ENCODE peak calls at places on chromosomes 5 and 9, in ten cellular contexts. A is tibial artery; Z is tibial nerve; P is fibroblast of lung; X is CD8-positive, alpha-beta T cell; E is endodermal cell; O is mammary epithelial cell; I is OCI-LY7; R is left lung; G is lung. F is an unnamed sample.

GRCh38 chr9:84851935-84852585 is 182.5 kb downstream of the NTRK2 start:
- DNase-seq in A (peak), Z (peak), P (peak), X (no peak), E (peak), O (peak), I (no peak), R (peak), G (peak), F (peak)

GRCh38 chr9:123383512-123384170 is 27.6 kb downstream of the CRB2 start:
- DNase-seq in A (no peak), Z (no peak), P (no peak), X (peak), E (no peak), O (no peak), I (no peak), R (no peak), G (no peak), F (no peak)

GRCh38 chr5:142758062-142758802 is 11.9 kb upstream of the ARHGAP26 start:
- DNase-seq in A (no peak), Z (no peak), P (no peak), X (no peak), E (no peak), O (no peak), I (no peak), R (no peak), G (no peak), F (no peak)

GRCh38 chr9:74500584-74500924 is 3.4 kb downstream of the RORB start:
- DNase-seq in A (no peak), Z (no peak), P (no peak), X (no peak), E (peak), O (no peak), I (no peak), R (no peak), G (no peak), F (no peak)

GRCh38 chr5:72556351-72557146 is 49.3 kb upstream of the ZNF366 start:
- DNase-seq in A (peak), Z (peak), P (peak), X (peak), E (peak), O (no peak), I (peak), R (peak), G (peak), F (no peak)

GRCh38 chr9:90870646-90871326 is 69.2 kb downstream of the SYK start:
- DNase-seq in A (no peak), Z (peak), P (peak), X (no peak), E (peak), O (peak), I (peak), R (no peak), G (peak), F (no peak)

GRCh38 chr5:141343242-141343952 is at the start of gene PCDHGA3:
- DNase-seq in A (no peak), Z (no peak), P (peak), X (no peak), E (peak), O (peak), I (peak), R (no peak), G (no peak), F (no peak)

GRCh38 chr9:108073823-108074222 is 584.3 kb upstream of the KLF4 start:
- DNase-seq in A (no peak), Z (no peak), P (no peak), X (no peak), E (no peak), O (no peak), I (no peak), R (no peak), G (no peak), F (no peak)

GRCh38 chr5:133754575-133755169 is 142.3 kb upstream of the FSTL4 start:
- DNase-seq in A (no peak), Z (peak), P (peak), X (no peak), E (peak), O (peak), I (peak), R (no peak), G (no peak), F (no peak)

GRCh38 chr5:96404191-96404867 is 28.7 kb downstream of the PCSK1 start:
- DNase-seq in A (no peak), Z (no peak), P (no peak), X (no peak), E (no peak), O (no peak), I (no peak), R (no peak), G (no peak), F (no peak)

GRCh38 chr5:4563400-4563799 is 576.7 kb upstream of the ADAMTS16 start:
- DNase-seq in A (no peak), Z (no peak), P (no peak), X (no peak), E (peak), O (peak), I (peak), R (no peak), G (no peak), F (no peak)

GRCh38 chr9:13213337-13213736 is 66.2 kb downstream of the MPDZ start:
- DNase-seq in A (no peak), Z (no peak), P (peak), X (no peak), E (no peak), O (no peak), I (no peak), R (no peak), G (no peak), F (no peak)

GRCh38 chr9:14079440-14079839 is 234.5 kb downstream of the NFIB start:
- DNase-seq in A (no peak), Z (no peak), P (no peak), X (no peak), E (no peak), O (no peak), I (no peak), R (no peak), G (no peak), F (no peak)

GRCh38 chr9:132447346-132447745 is 37.3 kb downstream of the CFAP77 start:
- DNase-seq in A (no peak), Z (no peak), P (no peak), X (no peak), E (peak), O (no peak), I (no peak), R (no peak), G (no peak), F (no peak)

GRCh38 chr5:29218829-29219228 is 1974.7 kb upstream of the CDH6 start:
- DNase-seq in A (no peak), Z (no peak), P (no peak), X (no peak), E (no peak), O (no peak), I (no peak), R (no peak), G (no peak), F (no peak)

GRCh38 chr9:136611606-136612005 is 51.1 kb upstream of the EGFL7 start:
- DNase-seq in A (no peak), Z (no peak), P (no peak), X (no peak), E (no peak), O (no peak), I (no peak), R (no peak), G (no peak), F (no peak)

GRCh38 chr5:119468286-119468685 is 16.0 kb downstream of the HSD17B4 start:
- DNase-seq in A (no peak), Z (no peak), P (peak), X (no peak), E (no peak), O (no peak), I (peak), R (no peak), G (no peak), F (no peak)

GRCh38 chr5:35030426-35030825 is 17.3 kb downstream of the AGXT2 start:
- DNase-seq in A (no peak), Z (no peak), P (no peak), X (no peak), E (no peak), O (no peak), I (no peak), R (no peak), G (no peak), F (no peak)

GRCh38 chr9:119368681-119369581 is at the start of gene BRINP1:
- DNase-seq in A (no peak), Z (no peak), P (no peak), X (no peak), E (peak), O (peak), I (no peak), R (peak), G (no peak), F (no peak)

GRCh38 chr5:143837306-143837848 is 25.4 kb downstream of the HMHB1 start:
- DNase-seq in A (no peak), Z (no peak), P (peak), X (no peak), E (no peak), O (no peak), I (no peak), R (no peak), G (no peak), F (no peak)

GRCh38 chr9:135946392-135946994 is 14.7 kb downstream of the UBAC1 start:
- DNase-seq in A (no peak), Z (no peak), P (no peak), X (no peak), E (no peak), O (no peak), I (no peak), R (no peak), G (no peak), F (no peak)

GRCh38 chr9:121748080-121748479 is 96.6 kb downstream of the DAB2IP start:
- DNase-seq in A (no peak), Z (no peak), P (no peak), X (peak), E (no peak), O (peak), I (peak), R (no peak), G (no peak), F (no peak)

GRCh38 chr9:128497824-128498610 is 6.5 kb upstream of the GLE1 start:
- DNase-seq in A (peak), Z (no peak), P (no peak), X (no peak), E (no peak), O (no peak), I (no peak), R (no peak), G (no peak), F (no peak)

GRCh38 chr5:168885324-168886120 is 306.4 kb upstream of the PANK3 start:
- DNase-seq in A (no peak), Z (no peak), P (no peak), X (no peak), E (no peak), O (no peak), I (no peak), R (no peak), G (no peak), F (no peak)

GRCh38 chr9:110599468-110599867 is 19.9 kb upstream of the SVEP1 start:
- DNase-seq in A (no peak), Z (no peak), P (peak), X (no peak), E (peak), O (no peak), I (no peak), R (no peak), G (no peak), F (no peak)

GRCh38 chr9:78123808-78124207 is 92.2 kb upstream of the GNAQ start:
- DNase-seq in A (no peak), Z (no peak), P (no peak), X (no peak), E (no peak), O (no peak), I (no peak), R (no peak), G (no peak), F (no peak)

GRCh38 chr5:36152324-36153298 is 700 bp downstream of the SKP2 start:
- DNase-seq in A (no peak), Z (no peak), P (peak), X (no peak), E (peak), O (no peak), I (peak), R (no peak), G (no peak), F (no peak)

GRCh38 chr5:167652690-167653089 is 638.8 kb upstream of the WWC1 start:
- DNase-seq in A (no peak), Z (no peak), P (no peak), X (no peak), E (no peak), O (no peak), I (no peak), R (no peak), G (no peak), F (no peak)

GRCh38 chr9:76181020-76181641 is 213.1 kb downstream of the RFK start:
- DNase-seq in A (no peak), Z (no peak), P (peak), X (no peak), E (peak), O (peak), I (no peak), R (no peak), G (peak), F (peak)

GRCh38 chr5:97101189-97101910 is 41.1 kb downstream of the LIX1 start:
- DNase-seq in A (no peak), Z (no peak), P (peak), X (no peak), E (no peak), O (no peak), I (no peak), R (no peak), G (no peak), F (no peak)

GRCh38 chr5:139183502-139183901 is 14.7 kb downstream of the SIL1 start:
- DNase-seq in A (peak), Z (no peak), P (no peak), X (no peak), E (no peak), O (no peak), I (no peak), R (no peak), G (no peak), F (no peak)

GRCh38 chr9:4537581-4537980 is 47.3 kb downstream of the SLC1A1 start:
- DNase-seq in A (no peak), Z (no peak), P (no peak), X (no peak), E (no peak), O (no peak), I (no peak), R (no peak), G (no peak), F (no peak)

GRCh38 chr5:139808481-139809330 is 13.1 kb downstream of the PSD2 start:
- DNase-seq in A (no peak), Z (no peak), P (peak), X (peak), E (peak), O (no peak), I (peak), R (no peak), G (no peak), F (no peak)

GRCh38 chr9:88378317-88378716 is 9.9 kb upstream of the SPIN1 start:
- DNase-seq in A (no peak), Z (no peak), P (peak), X (no peak), E (peak), O (no peak), I (no peak), R (no peak), G (no peak), F (no peak)

GRCh38 chr9:135602789-135603481 is 36.4 kb downstream of the GLT6D1 start:
- DNase-seq in A (peak), Z (peak), P (peak), X (peak), E (peak), O (peak), I (peak), R (no peak), G (no peak), F (no peak)

GRCh38 chr9:132806723-132807421 is 71.2 kb downstream of the AK8 start:
- DNase-seq in A (no peak), Z (no peak), P (no peak), X (no peak), E (peak), O (peak), I (no peak), R (no peak), G (no peak), F (peak)

GRCh38 chr5:67496051-67496450 is 299.5 kb upstream of the CD180 start:
- DNase-seq in A (no peak), Z (no peak), P (no peak), X (no peak), E (no peak), O (no peak), I (no peak), R (no peak), G (no peak), F (no peak)

GRCh38 chr9:112777914-112778313 is 27.4 kb downstream of the SNX30 start:
- DNase-seq in A (no peak), Z (no peak), P (no peak), X (no peak), E (no peak), O (peak), I (no peak), R (no peak), G (no peak), F (no peak)

DNA sequence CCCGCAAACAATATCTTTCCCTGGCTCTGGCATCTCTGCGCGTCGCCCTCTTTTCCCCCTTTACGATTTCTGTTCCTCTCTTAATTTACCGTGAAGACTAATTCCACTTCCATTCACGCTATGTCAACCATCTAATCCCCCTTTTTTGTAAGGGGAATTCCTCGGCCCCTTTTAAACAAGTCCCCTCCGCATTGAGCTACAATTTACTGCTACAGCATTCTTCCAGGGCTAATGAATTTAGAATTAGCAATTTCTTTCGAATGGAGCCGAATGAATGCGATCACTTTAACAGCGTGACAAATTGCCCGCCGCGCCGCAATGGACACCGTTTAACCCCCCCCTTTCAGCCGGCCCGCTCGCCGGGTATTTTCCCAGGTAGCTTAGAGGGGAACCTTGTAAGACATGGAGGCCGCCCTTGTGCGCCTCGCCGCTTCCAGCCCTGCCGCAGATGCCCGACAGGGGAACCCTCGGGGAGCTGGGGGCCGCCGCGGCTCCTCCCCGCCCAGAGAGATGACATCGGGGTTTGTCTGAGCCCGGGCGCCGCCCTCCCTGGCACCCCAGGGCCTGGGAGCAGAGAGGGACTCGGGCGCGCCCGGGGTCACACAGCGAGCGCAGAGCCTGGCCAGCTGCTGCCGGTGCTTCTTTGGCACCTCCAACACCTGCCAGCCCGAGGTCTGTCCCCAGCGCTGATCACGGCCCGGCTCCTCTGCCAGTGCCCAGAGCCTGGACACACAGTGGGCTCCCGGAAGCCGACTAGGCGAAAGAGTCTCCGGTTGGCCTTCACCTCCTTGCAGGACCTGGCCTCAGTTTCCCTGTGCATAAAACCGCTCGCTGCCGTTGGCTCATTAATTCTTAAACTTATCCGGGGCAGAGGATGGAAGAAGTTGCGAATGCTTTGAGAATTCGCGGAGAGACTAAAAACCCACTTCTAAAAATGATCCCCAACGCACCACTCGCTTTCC is 1.3 kb downstream of the PRDM12 start:
- DNase-seq in A (no peak), Z (no peak), P (no peak), X (no peak), E (peak), O (no peak), I (no peak), R (no peak), G (no peak), F (no peak)
- H3K4me3 ChIP-seq in A (peak), Z (no peak), P (no peak), X (no peak), E (no peak), O (no peak), I (no peak), R (no peak), G (no peak), F (no peak)

GRCh38 chr5:146595088-146595487 is 79.1 kb upstream of the GPR151 start:
- DNase-seq in A (no peak), Z (no peak), P (no peak), X (no peak), E (no peak), O (no peak), I (peak), R (no peak), G (no peak), F (no peak)
- TF ChIP-seq CTCF in A (no peak), Z (no peak), P (no peak), X (no peak), E (peak), O (no peak), I (peak), R (no peak), G (no peak), F (no peak)

DNA sequence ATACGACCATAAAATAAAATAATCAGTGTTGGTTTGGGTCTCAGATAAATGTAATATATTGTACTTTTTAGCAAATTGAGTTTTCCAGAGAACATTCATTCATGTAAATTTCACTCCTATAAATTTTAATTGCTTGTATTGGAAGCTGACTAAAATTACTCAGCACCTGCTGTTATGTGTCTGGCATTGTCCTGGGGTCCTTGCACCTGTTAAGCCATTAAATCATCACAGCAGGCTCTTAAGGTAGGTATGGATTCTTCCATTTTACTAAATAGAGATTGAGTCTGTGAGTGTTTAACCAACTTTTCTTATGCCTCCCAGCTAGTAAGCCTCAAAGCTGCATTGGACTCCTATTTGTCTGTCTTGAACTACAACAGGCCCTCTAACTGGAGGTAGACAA is 78.8 kb downstream of the PARP8 start:
- DNase-seq in A (no peak), Z (no peak), P (no peak), X (no peak), E (no peak), O (no peak), I (no peak), R (no peak), G (no peak), F (no peak)
- H3K27ac ChIP-seq in A (peak), Z (no peak), P (no peak), X (peak), E (no peak), O (no peak), I (no peak), R (peak), G (no peak), F (no peak)

DNA sequence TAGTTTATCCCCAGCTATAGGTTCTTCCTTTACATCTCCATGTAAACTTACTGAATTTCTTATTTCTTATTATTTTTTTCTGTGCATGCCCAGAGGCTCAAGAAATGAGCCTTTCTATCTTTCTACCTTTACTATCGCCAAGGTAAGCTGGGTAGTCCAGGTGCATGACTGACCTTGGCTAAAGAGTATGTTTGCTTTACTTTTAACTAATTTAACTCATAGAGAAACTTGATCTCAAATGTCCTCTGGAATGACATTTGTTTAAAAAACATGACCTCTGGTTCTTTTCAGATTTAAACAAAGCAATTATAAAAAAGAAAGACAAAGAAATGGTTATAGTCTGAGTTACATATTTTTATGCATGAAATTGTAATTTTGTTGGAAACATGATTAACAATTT is 397 bp downstream of the C6 start:
- DNase-seq in A (no peak), Z (no peak), P (no peak), X (no peak), E (no peak), O (no peak), I (no peak), R (no peak), G (no peak), F (no peak)
- H3K4me3 ChIP-seq in A (no peak), Z (no peak), P (no peak), X (no peak), E (no peak), O (no peak), I (no peak), R (no peak), G (no peak), F (no peak)

DNA sequence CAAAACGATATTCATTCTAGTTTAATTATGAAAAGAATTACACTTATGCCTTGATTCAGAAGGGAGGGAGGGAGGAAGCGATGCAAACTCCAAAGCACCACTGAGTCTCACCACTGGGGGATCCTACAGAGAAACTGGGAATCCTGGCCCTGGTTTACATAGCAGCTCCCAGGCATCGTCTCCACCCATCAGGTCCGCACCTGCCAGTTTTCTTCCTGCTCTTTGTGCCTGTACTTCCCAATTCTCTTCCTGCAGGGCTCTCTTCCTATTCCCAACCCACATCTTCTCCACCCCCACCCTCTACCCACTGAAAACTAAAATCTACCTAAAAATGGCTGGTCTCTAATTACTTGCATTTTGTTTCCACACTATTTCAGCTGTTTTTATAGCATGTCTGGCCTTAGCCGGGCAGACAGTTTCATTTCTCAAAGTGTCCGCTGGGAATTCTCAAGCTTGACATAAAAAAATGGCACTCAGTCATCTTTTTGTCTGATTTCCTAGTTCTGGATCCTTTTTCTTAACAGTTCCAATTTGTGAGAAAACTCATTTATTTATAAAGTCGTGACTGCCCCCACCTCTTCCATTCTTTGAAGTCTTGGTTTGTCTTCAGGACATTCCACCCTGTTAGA is 1.6 kb upstream of the TNIP1 start:
- DNase-seq in A (no peak), Z (no peak), P (no peak), X (no peak), E (peak), O (peak), I (no peak), R (no peak), G (no peak), F (no peak)
- TF ChIP-seq CTCF in A (peak), Z (peak), P (peak), X (no peak), E (peak), O (peak), I (peak), R (no peak), G (no peak), F (peak)

F was measured in keratinocyte.